ENCODE peak calls at places on chromosomes 3 and 15, in four cellular contexts. One of them, this sample, is unnamed.

GRCh38 chr3:33119891-33120290 is 6.1 kb downstream of the CRTAP start:
- DNase-seq in Panc1: no peak
- DNase-seq in HL-60: no peak
- DNase-seq in suprapubic skin: no peak
- DNase-seq in this sample: no peak

GRCh38 chr3:142243134-142243533 is 17.7 kb upstream of the GK5 start:
- DNase-seq in Panc1: no peak
- DNase-seq in HL-60: no peak
- DNase-seq in suprapubic skin: no peak
- DNase-seq in this sample: no peak

GRCh38 chr15:45112592-45113379 is 1.2 kb downstream of the DUOX2 start:
- DNase-seq in Panc1: no peak
- DNase-seq in HL-60: no peak
- DNase-seq in suprapubic skin: no peak
- DNase-seq in this sample: no peak

GRCh38 chr3:71955549-71956373 is 170.8 kb upstream of the PROK2 start:
- DNase-seq in Panc1: peak; percentile 13
- DNase-seq in HL-60: peak; percentile 53
- DNase-seq in suprapubic skin: peak; percentile 81
- DNase-seq in this sample: peak; percentile 82

GRCh38 chr3:127226946-127227842 is 34.3 kb downstream of the PRR23E start:
- DNase-seq in Panc1: no peak
- DNase-seq in HL-60: no peak
- DNase-seq in suprapubic skin: no peak
- DNase-seq in this sample: no peak

GRCh38 chr3:74501001-74501400 is 113.5 kb downstream of the CNTN3 start:
- DNase-seq in Panc1: no peak
- DNase-seq in HL-60: no peak
- DNase-seq in suprapubic skin: no peak
- DNase-seq in this sample: no peak

GRCh38 chr15:100001405-100001804 is 268.2 kb upstream of the LYSMD4 start:
- DNase-seq in Panc1: no peak
- DNase-seq in HL-60: no peak
- DNase-seq in suprapubic skin: peak; percentile 31
- DNase-seq in this sample: no peak

GRCh38 chr3:43166406-43166805 is 60.5 kb upstream of the POMGNT2 start:
- DNase-seq in Panc1: no peak
- DNase-seq in HL-60: no peak
- DNase-seq in suprapubic skin: no peak
- DNase-seq in this sample: no peak

GRCh38 chr3:56357266-56357665 is 111.0 kb downstream of the ERC2 start:
- DNase-seq in Panc1: no peak
- DNase-seq in HL-60: no peak
- DNase-seq in suprapubic skin: no peak
- DNase-seq in this sample: no peak

DNA sequence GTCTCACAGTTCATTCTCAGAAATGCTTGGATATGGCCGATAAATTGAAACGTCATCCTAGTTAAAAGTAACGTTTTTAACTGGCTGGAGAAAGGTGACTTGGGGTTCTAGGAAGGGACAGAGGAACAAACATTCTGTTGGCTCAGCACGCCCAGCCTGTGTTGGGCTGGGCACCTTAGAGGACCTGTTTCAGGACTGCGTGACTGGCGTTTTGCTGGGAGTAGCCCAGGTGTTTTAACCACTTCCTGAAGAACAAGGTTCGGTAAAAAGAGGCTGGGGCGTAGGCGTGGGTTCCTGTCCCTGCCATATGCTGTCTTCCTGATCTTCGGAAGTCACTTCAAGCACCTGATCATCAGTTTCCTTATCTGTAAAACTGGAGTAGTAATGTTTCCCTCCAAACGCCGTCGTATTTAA is 1.1 kb upstream of the TLNRD1 start:
- DNase-seq in Panc1: no peak
- DNase-seq in HL-60: peak; percentile 50
- DNase-seq in suprapubic skin: no peak
- DNase-seq in this sample: no peak
- TF ChIP-seq POLR2AphosphoS5 in Panc1: no peak
- TF ChIP-seq POLR2AphosphoS5 in HL-60: peak; percentile 40
- TF ChIP-seq POLR2AphosphoS5 in suprapubic skin: no peak
- TF ChIP-seq POLR2AphosphoS5 in this sample: no peak

DNA sequence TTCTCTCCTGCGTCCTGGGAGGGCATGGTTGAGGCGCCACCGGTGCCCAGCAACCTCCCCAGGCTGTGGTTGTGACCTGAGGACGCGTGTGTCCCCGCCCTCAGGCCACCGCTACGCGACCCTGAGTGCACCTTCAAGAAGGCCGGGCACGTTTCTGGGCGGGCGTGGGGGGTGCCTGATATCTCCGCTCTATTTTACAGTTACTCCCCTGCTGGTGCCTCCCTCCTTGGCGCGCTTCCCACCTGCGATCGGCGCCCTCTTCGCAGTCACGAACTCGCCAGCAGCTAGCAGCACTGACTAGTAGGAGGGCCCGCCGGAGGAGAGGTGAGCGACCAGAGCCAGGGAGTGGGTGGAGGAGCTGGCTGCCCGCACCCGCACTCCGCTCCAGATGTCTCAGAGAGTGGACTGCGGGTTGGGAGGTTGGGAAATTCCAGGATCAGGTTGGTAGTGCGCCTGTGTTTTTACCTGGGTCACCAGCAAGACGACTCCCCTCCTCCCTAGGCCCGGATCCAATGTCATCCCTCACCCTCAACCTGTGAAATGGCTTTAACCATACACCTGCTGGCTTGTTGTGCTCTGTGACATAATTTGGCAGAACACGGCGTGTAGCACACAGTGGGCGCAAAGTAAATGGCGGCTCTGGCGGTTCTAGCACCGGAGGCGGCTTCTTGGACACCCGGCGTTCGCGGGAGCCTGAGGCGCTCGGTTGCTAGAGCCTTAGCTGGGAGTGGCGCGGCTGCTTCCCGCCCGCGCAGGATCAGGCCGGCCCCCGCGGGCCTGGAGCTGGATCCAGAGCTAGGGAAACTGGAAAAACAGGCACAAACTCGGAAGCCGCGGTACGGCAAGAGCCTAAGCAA is 43.4 kb upstream of the POLG start:
- DNase-seq in Panc1: no peak
- DNase-seq in HL-60: no peak
- DNase-seq in suprapubic skin: no peak
- DNase-seq in this sample: no peak
- TF ChIP-seq POLR2AphosphoS5 in Panc1: no peak
- TF ChIP-seq POLR2AphosphoS5 in HL-60: no peak
- TF ChIP-seq POLR2AphosphoS5 in suprapubic skin: no peak
- TF ChIP-seq POLR2AphosphoS5 in this sample: no peak

DNA sequence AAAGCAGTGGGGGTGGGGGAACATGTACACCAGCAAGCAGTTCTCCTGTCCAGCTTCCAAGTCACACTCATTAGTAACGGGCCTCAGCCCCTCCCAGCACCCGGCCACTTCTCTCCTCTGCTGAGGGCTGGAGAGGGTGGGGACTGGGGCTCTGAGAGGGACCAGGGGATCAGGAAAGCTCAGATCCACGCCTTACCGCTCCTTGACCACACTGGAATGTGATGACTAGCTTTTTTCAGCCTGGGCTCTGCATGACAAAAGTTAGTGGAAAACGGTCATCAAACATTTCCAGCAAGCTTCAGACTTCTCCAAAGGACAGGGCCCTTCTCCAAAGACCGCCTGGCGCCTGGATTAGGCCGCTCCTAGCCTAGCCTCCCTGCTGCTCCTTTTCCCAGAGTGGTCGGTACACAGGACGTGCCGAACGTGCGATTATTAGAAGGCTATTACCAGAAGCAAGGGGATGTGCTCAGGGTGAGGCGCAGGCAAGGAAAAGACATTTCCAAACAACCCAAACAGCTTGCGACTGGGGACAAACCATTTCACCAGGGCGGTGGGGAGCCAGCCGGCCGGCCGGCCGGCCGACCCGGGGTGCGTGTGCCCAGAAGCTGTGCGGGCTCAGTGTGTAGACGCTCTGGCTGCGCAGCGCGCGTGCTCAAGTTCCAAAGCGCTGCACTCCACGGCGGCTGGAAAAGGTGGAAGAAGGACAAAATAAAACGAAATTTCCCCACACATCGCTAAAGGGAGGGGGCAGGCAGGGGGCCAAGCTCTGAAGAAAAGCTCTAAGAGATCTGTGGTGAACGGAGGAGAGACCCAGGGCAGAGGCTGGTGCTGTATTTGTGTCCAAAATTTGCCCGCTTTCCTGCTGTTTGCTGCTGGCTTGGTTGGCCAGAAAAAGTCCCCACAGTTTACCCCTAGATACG is 51.0 kb upstream of the SSR3 start:
- DNase-seq in Panc1: no peak
- DNase-seq in HL-60: peak; percentile 23
- DNase-seq in suprapubic skin: no peak
- DNase-seq in this sample: peak; percentile 71
- TF ChIP-seq POLR2AphosphoS5 in Panc1: no peak
- TF ChIP-seq POLR2AphosphoS5 in HL-60: no peak
- TF ChIP-seq POLR2AphosphoS5 in suprapubic skin: no peak
- TF ChIP-seq POLR2AphosphoS5 in this sample: no peak

DNA sequence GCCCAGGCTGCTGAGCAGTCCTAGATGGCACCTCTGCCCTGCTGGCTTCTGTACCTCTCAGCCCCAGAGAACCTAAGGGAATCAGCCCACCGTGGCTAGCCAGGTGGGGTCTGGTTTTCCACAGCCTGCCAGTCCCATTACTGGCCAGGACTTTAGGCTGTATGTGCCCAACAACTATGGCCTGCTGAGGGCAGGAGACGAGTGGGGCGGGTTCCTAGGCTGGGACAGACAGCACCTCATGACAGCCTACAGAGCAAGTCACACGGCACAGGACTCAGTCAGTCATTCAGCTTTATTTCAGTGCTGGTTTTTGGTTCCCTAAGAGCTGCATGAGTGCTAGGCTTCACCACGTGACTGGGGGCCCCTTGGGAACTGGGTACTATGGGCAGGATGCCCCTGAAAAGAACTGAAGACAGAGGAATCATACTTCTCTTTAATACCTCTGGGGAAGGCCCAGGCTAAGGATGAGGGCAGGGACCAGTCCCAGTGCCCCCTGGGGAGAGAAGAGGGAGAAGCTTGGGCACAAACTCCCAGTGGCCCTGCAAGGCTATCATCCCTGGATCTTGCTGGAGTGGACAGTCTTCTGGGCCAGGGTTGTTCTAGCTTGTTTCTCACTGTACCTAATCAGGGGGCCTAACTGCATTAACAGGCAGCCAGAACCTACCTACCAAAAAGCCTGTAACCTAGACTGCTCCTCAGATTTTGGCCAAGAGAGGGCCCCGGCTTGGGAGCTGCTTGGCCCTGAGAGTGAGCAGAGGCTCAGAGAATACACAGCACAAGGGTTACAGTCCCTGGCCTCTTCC is 14.8 kb downstream of the CLK3 start:
- DNase-seq in Panc1: no peak
- DNase-seq in HL-60: no peak
- DNase-seq in suprapubic skin: no peak
- DNase-seq in this sample: no peak
- TF ChIP-seq POLR2AphosphoS5 in Panc1: no peak
- TF ChIP-seq POLR2AphosphoS5 in HL-60: no peak
- TF ChIP-seq POLR2AphosphoS5 in suprapubic skin: no peak
- TF ChIP-seq POLR2AphosphoS5 in this sample: no peak

This sample was measured in sigmoid colon.